ENCODE peak calls at places on chromosomes 7 and 10, in four cellular contexts. One of them, this sample, is unnamed.

GRCh38 chr10:77603529-77603927 is 34.1 kb downstream of the KCNMA1 start:
- DNase-seq in breast epithelium: no peak
- DNase-seq in ovary: no peak
- DNase-seq in Peyer's patch: no peak
- DNase-seq in this sample: no peak

GRCh38 chr7:142878315-142878714 is 7.2 kb downstream of the TRPV6 start:
- DNase-seq in Peyer's patch: no peak
- DNase-seq in ovary: no peak
- DNase-seq in breast epithelium: no peak
- DNase-seq in this sample: peak; percentile 60

GRCh38 chr10:84537447-84537931 is 209.1 kb downstream of the CCSER2 start:
- DNase-seq in Peyer's patch: peak; percentile 28
- DNase-seq in ovary: peak; percentile 35
- DNase-seq in breast epithelium: no peak
- DNase-seq in this sample: no peak

GRCh38 chr7:11021468-11021867 is 47.8 kb downstream of the PHF14 start:
- DNase-seq in ovary: no peak
- DNase-seq in breast epithelium: no peak
- DNase-seq in Peyer's patch: no peak
- DNase-seq in this sample: no peak

GRCh38 chr10:74451127-74451829 is 300.3 kb downstream of the ADK start:
- DNase-seq in Peyer's patch: no peak
- DNase-seq in ovary: no peak
- DNase-seq in breast epithelium: no peak
- DNase-seq in this sample: no peak

GRCh38 chr7:34530211-34530610 is 127.8 kb upstream of the NPSR1 start:
- DNase-seq in Peyer's patch: no peak
- DNase-seq in breast epithelium: no peak
- DNase-seq in ovary: no peak
- DNase-seq in this sample: no peak

GRCh38 chr10:120398180-120398579 is 58.8 kb upstream of the PLPP4 start:
- DNase-seq in Peyer's patch: no peak
- DNase-seq in breast epithelium: no peak
- DNase-seq in ovary: no peak
- DNase-seq in this sample: no peak

GRCh38 chr10:66176772-66177171 is 749.1 kb upstream of the LRRTM3 start:
- DNase-seq in breast epithelium: no peak
- DNase-seq in Peyer's patch: no peak
- DNase-seq in ovary: no peak
- DNase-seq in this sample: no peak

GRCh38 chr7:133109816-133110215 is 27.9 kb upstream of the CHCHD3 start:
- DNase-seq in Peyer's patch: no peak
- DNase-seq in breast epithelium: no peak
- DNase-seq in ovary: no peak
- DNase-seq in this sample: no peak

GRCh38 chr7:140697447-140698143 is 1.1 kb downstream of the NDUFB2 start:
- DNase-seq in ovary: no peak
- DNase-seq in breast epithelium: no peak
- DNase-seq in Peyer's patch: no peak
- DNase-seq in this sample: no peak

GRCh38 chr10:30986027-30986672 is 45.5 kb downstream of the ZNF438 start:
- DNase-seq in breast epithelium: no peak
- DNase-seq in ovary: no peak
- DNase-seq in Peyer's patch: no peak
- DNase-seq in this sample: no peak

GRCh38 chr7:33757563-33758165 is 147.7 kb upstream of the BMPER start:
- DNase-seq in breast epithelium: no peak
- DNase-seq in ovary: peak; percentile 52
- DNase-seq in Peyer's patch: peak; percentile 22
- DNase-seq in this sample: no peak

GRCh38 chr10:31152421-31153133 is 120.9 kb upstream of the ZNF438 start:
- DNase-seq in breast epithelium: no peak
- DNase-seq in Peyer's patch: no peak
- DNase-seq in ovary: no peak
- DNase-seq in this sample: no peak

GRCh38 chr10:81995254-81995653 is 120.3 kb downstream of the NRG3 start:
- DNase-seq in Peyer's patch: no peak
- DNase-seq in ovary: no peak
- DNase-seq in breast epithelium: no peak
- DNase-seq in this sample: no peak

GRCh38 chr10:121592155-121592890 is 5.9 kb downstream of the FGFR2 start:
- DNase-seq in ovary: no peak
- DNase-seq in breast epithelium: no peak
- DNase-seq in Peyer's patch: no peak
- DNase-seq in this sample: peak; percentile 70

GRCh38 chr7:102456327-102456726 is 8.3 kb downstream of the ALKBH4 start:
- DNase-seq in breast epithelium: no peak
- DNase-seq in Peyer's patch: no peak
- DNase-seq in ovary: no peak
- DNase-seq in this sample: no peak

GRCh38 chr7:46633200-46633599 is 712.1 kb upstream of the IGFBP3 start:
- DNase-seq in breast epithelium: no peak
- DNase-seq in Peyer's patch: no peak
- DNase-seq in ovary: no peak
- DNase-seq in this sample: no peak

GRCh38 chr7:80133361-80134104 is 1.1 kb upstream of the GNAI1 start:
- DNase-seq in breast epithelium: no peak
- DNase-seq in ovary: no peak
- DNase-seq in Peyer's patch: no peak
- DNase-seq in this sample: no peak

GRCh38 chr7:81725496-81726117 is 44.2 kb downstream of the HGF start:
- DNase-seq in breast epithelium: no peak
- DNase-seq in Peyer's patch: no peak
- DNase-seq in ovary: no peak
- DNase-seq in this sample: no peak

GRCh38 chr7:40232242-40232929 is 97.6 kb downstream of the SUGCT start:
- DNase-seq in ovary: no peak
- DNase-seq in breast epithelium: no peak
- DNase-seq in Peyer's patch: no peak
- DNase-seq in this sample: no peak

GRCh38 chr7:69624431-69624830 is 26.2 kb downstream of the AUTS2 start:
- DNase-seq in Peyer's patch: no peak
- DNase-seq in ovary: no peak
- DNase-seq in breast epithelium: no peak
- DNase-seq in this sample: no peak

GRCh38 chr10:108060246-108060645 is 895.7 kb upstream of the SORCS1 start:
- DNase-seq in breast epithelium: no peak
- DNase-seq in Peyer's patch: no peak
- DNase-seq in ovary: no peak
- DNase-seq in this sample: no peak

GRCh38 chr7:69932034-69932628 is 333.9 kb downstream of the AUTS2 start:
- DNase-seq in Peyer's patch: no peak
- DNase-seq in ovary: no peak
- DNase-seq in breast epithelium: no peak
- DNase-seq in this sample: no peak

GRCh38 chr7:151038951-151039849 is 9.1 kb upstream of the ASIC3 start:
- DNase-seq in breast epithelium: no peak
- DNase-seq in ovary: peak; percentile 79
- DNase-seq in Peyer's patch: no peak
- DNase-seq in this sample: no peak

GRCh38 chr10:12823361-12823760 is 178.2 kb downstream of the CCDC3 start:
- DNase-seq in breast epithelium: no peak
- DNase-seq in Peyer's patch: no peak
- DNase-seq in ovary: no peak
- DNase-seq in this sample: no peak

GRCh38 chr7:30760514-30761213 is 8.7 kb downstream of the INMT start:
- DNase-seq in ovary: peak; percentile 61
- DNase-seq in Peyer's patch: no peak
- DNase-seq in breast epithelium: no peak
- DNase-seq in this sample: no peak

GRCh38 chr7:15471387-15471786 is 90.4 kb downstream of the AGMO start:
- DNase-seq in Peyer's patch: no peak
- DNase-seq in breast epithelium: no peak
- DNase-seq in ovary: no peak
- DNase-seq in this sample: no peak

GRCh38 chr10:32349968-32350738 is 3.2 kb upstream of the EPC1 start:
- DNase-seq in ovary: no peak
- DNase-seq in Peyer's patch: no peak
- DNase-seq in breast epithelium: no peak
- DNase-seq in this sample: no peak

GRCh38 chr7:50221028-50221427 is 83.5 kb upstream of the IKZF1 start:
- DNase-seq in breast epithelium: no peak
- DNase-seq in Peyer's patch: no peak
- DNase-seq in ovary: no peak
- DNase-seq in this sample: no peak

GRCh38 chr7:78473011-78473410 is 674.4 kb downstream of the PHTF2 start:
- DNase-seq in Peyer's patch: no peak
- DNase-seq in breast epithelium: no peak
- DNase-seq in ovary: no peak
- DNase-seq in this sample: no peak

GRCh38 chr7:54904130-54904529 is 114.7 kb upstream of the EGFR start:
- DNase-seq in ovary: no peak
- DNase-seq in Peyer's patch: no peak
- DNase-seq in breast epithelium: no peak
- DNase-seq in this sample: no peak

GRCh38 chr7:154676422-154677073 is 326.4 kb downstream of the PAXIP1 start:
- DNase-seq in ovary: no peak
- DNase-seq in breast epithelium: no peak
- DNase-seq in Peyer's patch: no peak
- DNase-seq in this sample: no peak

GRCh38 chr7:55191926-55192692 is 173.0 kb upstream of the LANCL2 start:
- DNase-seq in breast epithelium: no peak
- DNase-seq in Peyer's patch: no peak
- DNase-seq in ovary: no peak
- DNase-seq in this sample: no peak

GRCh38 chr10:75592888-75593643 is 161.6 kb downstream of the LRMDA start:
- DNase-seq in Peyer's patch: no peak
- DNase-seq in breast epithelium: no peak
- DNase-seq in ovary: no peak
- DNase-seq in this sample: no peak

GRCh38 chr7:14275346-14275745 is 285.9 kb upstream of the ETV1 start:
- DNase-seq in breast epithelium: no peak
- DNase-seq in ovary: no peak
- DNase-seq in Peyer's patch: no peak
- DNase-seq in this sample: no peak

GRCh38 chr7:368651-369475 is 78.9 kb downstream of the FOXL3 start:
- DNase-seq in Peyer's patch: no peak
- DNase-seq in breast epithelium: no peak
- DNase-seq in ovary: no peak
- DNase-seq in this sample: no peak
- TF ChIP-seq POLR2A in Peyer's patch: no peak
- TF ChIP-seq POLR2A in breast epithelium: peak; percentile 12
- TF ChIP-seq POLR2A in ovary: no peak
- TF ChIP-seq POLR2A in this sample: no peak

GRCh38 chr10:72321248-72322029 is 33.3 kb downstream of the DNAJB12 start:
- DNase-seq in Peyer's patch: no peak
- DNase-seq in ovary: peak; percentile 56
- DNase-seq in breast epithelium: no peak
- DNase-seq in this sample: no peak
- TF ChIP-seq POLR2A in Peyer's patch: no peak
- TF ChIP-seq POLR2A in ovary: no peak
- TF ChIP-seq POLR2A in breast epithelium: no peak
- TF ChIP-seq POLR2A in this sample: no peak

GRCh38 chr10:97425964-97426775 is at the start of gene PGAM1:
- DNase-seq in ovary: peak; percentile 95
- DNase-seq in breast epithelium: peak; percentile 94
- DNase-seq in Peyer's patch: peak; percentile 90
- DNase-seq in this sample: peak; percentile 99

GRCh38 chr10:97428572-97428981 is 2.6 kb downstream of the PGAM1 start:
- DNase-seq in ovary: no peak
- DNase-seq in breast epithelium: no peak
- DNase-seq in Peyer's patch: no peak
- DNase-seq in this sample: no peak

GRCh38 chr10:97422921-97423420 is 3.0 kb upstream of the PGAM1 start:
- DNase-seq in Peyer's patch: no peak
- DNase-seq in breast epithelium: no peak
- DNase-seq in ovary: peak; percentile 63
- DNase-seq in this sample: no peak

GRCh38 chr10:97426776-97427570 is 982 bp downstream of the PGAM1 start:
- DNase-seq in Peyer's patch: no peak
- DNase-seq in ovary: no peak
- DNase-seq in breast epithelium: no peak
- DNase-seq in this sample: no peak

DNA sequence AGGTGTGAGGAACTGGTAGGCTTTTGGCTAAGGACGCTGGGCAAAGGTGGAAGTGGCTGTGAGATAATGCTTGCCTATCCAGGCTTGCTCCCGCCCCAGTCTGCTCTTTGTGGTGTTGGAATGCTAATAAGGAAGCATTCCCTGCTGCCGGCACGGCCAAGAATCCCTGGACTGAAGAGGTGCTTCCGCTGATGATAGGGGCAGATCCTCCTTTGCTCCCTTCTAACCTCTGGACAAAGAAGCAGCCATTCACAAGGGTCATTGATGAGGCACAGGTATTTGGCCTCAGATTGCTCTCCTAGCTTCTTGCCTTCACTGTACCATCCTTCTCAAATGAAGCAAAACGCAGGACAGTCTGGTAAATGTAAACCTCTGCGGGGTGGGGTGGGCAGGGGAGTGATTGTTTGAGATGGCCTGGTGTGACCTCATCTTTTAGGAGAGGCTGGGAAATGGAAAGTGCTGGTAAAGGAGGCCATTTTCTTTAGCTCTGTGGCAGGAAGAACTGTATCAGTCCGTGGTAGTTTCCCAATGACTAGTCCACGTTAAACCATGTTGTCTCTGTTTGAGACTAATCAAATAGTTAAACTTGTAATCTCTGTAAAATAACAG is 1.7 kb downstream of the PGAM1 start:
- DNase-seq in breast epithelium: no peak
- DNase-seq in Peyer's patch: no peak
- DNase-seq in ovary: no peak
- DNase-seq in this sample: no peak
- TF ChIP-seq POLR2A in breast epithelium: no peak
- TF ChIP-seq POLR2A in Peyer's patch: no peak
- TF ChIP-seq POLR2A in ovary: no peak
- TF ChIP-seq POLR2A in this sample: no peak

GRCh38 chr10:6009159-6009558 is 31.8 kb upstream of the IL15RA start:
- DNase-seq in breast epithelium: no peak
- DNase-seq in Peyer's patch: no peak
- DNase-seq in ovary: no peak
- DNase-seq in this sample: no peak

GRCh38 chr10:6008497-6009142 is 31.3 kb upstream of the IL15RA start:
- DNase-seq in ovary: no peak
- DNase-seq in breast epithelium: no peak
- DNase-seq in Peyer's patch: no peak
- DNase-seq in this sample: peak; percentile 13

GRCh38 chr10:6006991-6007390 is 29.6 kb upstream of the IL15RA start:
- DNase-seq in Peyer's patch: no peak
- DNase-seq in ovary: no peak
- DNase-seq in breast epithelium: no peak
- DNase-seq in this sample: no peak

GRCh38 chr10:6002809-6003500 is 25.6 kb upstream of the IL15RA start:
- DNase-seq in ovary: no peak
- DNase-seq in Peyer's patch: no peak
- DNase-seq in breast epithelium: no peak
- DNase-seq in this sample: peak; percentile 59

GRCh38 chr10:6005856-6006390 is 28.6 kb upstream of the IL15RA start:
- DNase-seq in breast epithelium: no peak
- DNase-seq in Peyer's patch: no peak
- DNase-seq in ovary: no peak
- DNase-seq in this sample: no peak
- TF ChIP-seq POLR2A in breast epithelium: no peak
- TF ChIP-seq POLR2A in Peyer's patch: no peak
- TF ChIP-seq POLR2A in ovary: no peak
- TF ChIP-seq POLR2A in this sample: no peak